ENCODE peak calls at places on chromosomes 5 and 9, in seven cellular contexts. R, Q, A, D, K, S and G are unnamed samples.

GRCh38 chr5:126449751-126450271 is 26.6 kb downstream of the GRAMD2B start:
- DNase-seq in A (no peak), S (no peak), D (peak; percentile 52), K (peak; percentile 93), R (no peak), Q (no peak), G (no peak)

GRCh38 chr9:98627291-98627690 is 81.4 kb downstream of the GABBR2 start:
- DNase-seq in Q (no peak), A (no peak), D (no peak), S (no peak), R (no peak), K (peak; percentile 50), G (no peak)

GRCh38 chr5:1035421-1036405 is 27.1 kb downstream of the NKD2 start:
- DNase-seq in S (no peak), A (no peak), Q (peak; percentile 3), R (no peak), K (no peak), D (no peak), G (no peak)

GRCh38 chr5:152221721-152222629 is 183.1 kb downstream of the NMUR2 start:
- DNase-seq in A (no peak), Q (no peak), K (no peak), R (no peak), S (no peak), D (no peak), G (no peak)

GRCh38 chr9:101671567-101671966 is 66.9 kb downstream of the GRIN3A start:
- DNase-seq in Q (no peak), K (no peak), D (no peak), R (no peak), A (no peak), S (no peak), G (no peak)

GRCh38 chr9:88791105-88791805 is 200.0 kb upstream of the S1PR3 start:
- DNase-seq in R (no peak), A (no peak), Q (no peak), K (peak; percentile 30), S (no peak), D (peak; percentile 30), G (no peak)

GRCh38 chr5:164097747-164098146 is 592.3 kb downstream of the MAT2B start:
- DNase-seq in D (no peak), S (no peak), A (no peak), Q (no peak), R (no peak), K (peak; percentile 65), G (no peak)

GRCh38 chr5:168295574-168296201 is 4.2 kb downstream of the WWC1 start:
- DNase-seq in A (no peak), D (no peak), R (peak; percentile 62), K (peak; percentile 71), S (peak; percentile 39), Q (peak; percentile 63), G (no peak)

GRCh38 chr5:143435207-143435657 is 31.7 kb upstream of the NR3C1 start:
- DNase-seq in R (no peak), K (no peak), A (no peak), D (peak; percentile 88), S (no peak), Q (no peak), G (no peak)

GRCh38 chr5:4699592-4699991 is 440.5 kb upstream of the ADAMTS16 start:
- DNase-seq in A (no peak), K (no peak), R (no peak), S (no peak), Q (no peak), D (no peak), G (no peak)

GRCh38 chr5:10387690-10388089 is 34.2 kb downstream of the MARCHF6 start:
- DNase-seq in R (no peak), S (no peak), D (peak; percentile 57), Q (no peak), A (no peak), K (peak; percentile 60), G (no peak)

GRCh38 chr9:128024761-128025308 is 42.3 kb downstream of the NAIF1 start:
- DNase-seq in A (no peak), D (no peak), R (no peak), Q (no peak), S (no peak), K (no peak), G (no peak)

GRCh38 chr5:127029513-127030258 is 672 bp downstream of the MARCHF3 start:
- DNase-seq in D (peak; percentile 72), A (no peak), K (peak; percentile 89), R (peak; percentile 64), S (no peak), Q (peak; percentile 65), G (peak; percentile 69)

GRCh38 chr5:157459715-157460599 is at the start of gene NIPAL4:
- DNase-seq in Q (peak; percentile 50), A (no peak), D (no peak), S (no peak), R (peak; percentile 21), K (no peak), G (no peak)

GRCh38 chr9:133930046-133931015 is 61.8 kb downstream of the VAV2 start:
- DNase-seq in D (no peak), K (no peak), A (no peak), Q (no peak), R (no peak), S (no peak), G (no peak)

GRCh38 chr5:52684056-52684455 is 103.7 kb upstream of the ITGA1 start:
- DNase-seq in K (peak; percentile 57), R (no peak), S (no peak), Q (no peak), A (no peak), D (no peak), G (no peak)

GRCh38 chr5:75734913-75735789 is 17.9 kb upstream of the POC5 start:
- DNase-seq in S (no peak), K (peak; percentile 44), A (no peak), R (peak; percentile 47), D (peak; percentile 40), Q (peak; percentile 31), G (peak; percentile 21)

GRCh38 chr5:168612123-168612522 is 33.0 kb upstream of the PANK3 start:
- DNase-seq in S (no peak), R (no peak), Q (no peak), D (no peak), K (no peak), A (no peak), G (no peak)

GRCh38 chr9:114356792-114357191 is 27.1 kb downstream of the ORM2 start:
- DNase-seq in R (no peak), S (no peak), A (no peak), D (no peak), Q (no peak), K (no peak), G (no peak)

GRCh38 chr5:5524327-5524726 is 101.8 kb downstream of the ICE1 start:
- DNase-seq in K (no peak), A (no peak), S (no peak), D (no peak), Q (no peak), R (no peak), G (no peak)

GRCh38 chr9:97966493-97966892 is 16.6 kb upstream of the ANP32B start:
- DNase-seq in D (no peak), K (no peak), R (no peak), S (no peak), Q (no peak), A (no peak), G (no peak)

GRCh38 chr9:81915801-81916505 is 12.3 kb upstream of the SPATA31D4 start:
- DNase-seq in K (no peak), R (no peak), Q (no peak), A (no peak), S (no peak), D (no peak), G (no peak)

GRCh38 chr5:159504106-159504856 is 174.0 kb upstream of the IL12B start:
- DNase-seq in R (no peak), D (no peak), S (no peak), Q (no peak), A (no peak), K (no peak), G (no peak)

GRCh38 chr9:26426732-26427131 is 465.9 kb downstream of the CAAP1 start:
- DNase-seq in D (no peak), Q (peak; percentile 3), K (no peak), A (no peak), S (no peak), R (no peak), G (no peak)

GRCh38 chr9:83598487-83598886 is 24.5 kb upstream of the IDNK start:
- DNase-seq in S (no peak), A (no peak), K (no peak), D (peak; percentile 67), R (no peak), Q (no peak), G (no peak)

GRCh38 chr5:145938699-145939531 is 2.5 kb downstream of the SH3RF2 start:
- DNase-seq in Q (no peak), K (no peak), A (no peak), D (no peak), S (no peak), R (no peak), G (no peak)